ENCODE peak calls at places on chromosomes 13 and 19, in four cellular contexts. One of them, this sample, is unnamed.

GRCh38 chr13:89733686-89734085 is 1613.8 kb upstream of the MIR17HG start:
- DNase-seq in HCT116: no peak
- DNase-seq in HepG2: no peak
- DNase-seq in K562: no peak
- DNase-seq in this sample: no peak

GRCh38 chr13:93529961-93530360 is 303.4 kb downstream of the GPC6 start:
- DNase-seq in HCT116: no peak
- DNase-seq in HepG2: no peak
- DNase-seq in K562: no peak
- DNase-seq in this sample: no peak

GRCh38 chr13:106355866-106356265 is 179.6 kb downstream of the EFNB2 start:
- DNase-seq in HCT116: no peak
- DNase-seq in HepG2: no peak
- DNase-seq in K562: no peak
- DNase-seq in this sample: no peak

GRCh38 chr13:60756306-60756705 is 359.3 kb downstream of the TDRD3 start:
- DNase-seq in HCT116: no peak
- DNase-seq in HepG2: no peak
- DNase-seq in K562: no peak
- DNase-seq in this sample: no peak

GRCh38 chr13:52929826-52930225 is 81.4 kb upstream of the PCDH8 start:
- DNase-seq in HCT116: no peak
- DNase-seq in HepG2: no peak
- DNase-seq in K562: no peak
- DNase-seq in this sample: no peak

GRCh38 chr13:70960841-70961443 is 852.7 kb upstream of the KLHL1 start:
- DNase-seq in HCT116: no peak
- DNase-seq in HepG2: peak
- DNase-seq in K562: no peak
- DNase-seq in this sample: no peak

GRCh38 chr19:10295305-10295846 is 5.6 kb downstream of the ICAM5 start:
- DNase-seq in HCT116: no peak
- DNase-seq in HepG2: no peak
- DNase-seq in K562: peak
- DNase-seq in this sample: no peak

GRCh38 chr13:51816604-51817254 is 12.8 kb upstream of the DHRS12 start:
- DNase-seq in HCT116: peak
- DNase-seq in HepG2: no peak
- DNase-seq in K562: peak
- DNase-seq in this sample: no peak

GRCh38 chr13:87274209-87274819 is 396.9 kb upstream of the SLITRK5 start:
- DNase-seq in HCT116: peak
- DNase-seq in HepG2: peak
- DNase-seq in K562: peak
- DNase-seq in this sample: no peak

GRCh38 chr13:113448885-113449692 is 4.2 kb downstream of the ADPRHL1 start:
- DNase-seq in HCT116: peak
- DNase-seq in HepG2: peak
- DNase-seq in K562: peak
- DNase-seq in this sample: peak

GRCh38 chr13:52446265-52446664 is 4.2 kb downstream of the VPS36 start:
- DNase-seq in HCT116: no peak
- DNase-seq in HepG2: no peak
- DNase-seq in K562: no peak
- DNase-seq in this sample: no peak

GRCh38 chr13:94176576-94176975 is 302.9 kb downstream of the DCT start:
- DNase-seq in HCT116: no peak
- DNase-seq in HepG2: no peak
- DNase-seq in K562: no peak
- DNase-seq in this sample: no peak

GRCh38 chr19:50768289-50768688 is 2.0 kb upstream of the GPR32 start:
- DNase-seq in HCT116: no peak
- DNase-seq in HepG2: no peak
- DNase-seq in K562: no peak
- DNase-seq in this sample: no peak

GRCh38 chr19:5949792-5950305 is 28.1 kb downstream of the RANBP3 start:
- DNase-seq in HCT116: no peak
- DNase-seq in HepG2: no peak
- DNase-seq in K562: no peak
- DNase-seq in this sample: no peak

GRCh38 chr19:44623080-44623479 is 9.7 kb downstream of the IGSF23 start:
- DNase-seq in HCT116: no peak
- DNase-seq in HepG2: no peak
- DNase-seq in K562: no peak
- DNase-seq in this sample: no peak

GRCh38 chr19:294341-294818 is 3.2 kb upstream of the PLPP2 start:
- DNase-seq in HCT116: no peak
- DNase-seq in HepG2: no peak
- DNase-seq in K562: no peak
- DNase-seq in this sample: no peak

GRCh38 chr19:46847528-46847927 is 3.1 kb downstream of the AP2S1 start:
- DNase-seq in HCT116: no peak
- DNase-seq in HepG2: no peak
- DNase-seq in K562: no peak
- DNase-seq in this sample: no peak
- TF ChIP-seq POLR2AphosphoS5 in HCT116: no peak
- TF ChIP-seq POLR2AphosphoS5 in HepG2: no peak
- TF ChIP-seq POLR2AphosphoS5 in K562: no peak
- TF ChIP-seq POLR2AphosphoS5 in this sample: no peak

GRCh38 chr13:26785845-26786630 is 25.5 kb upstream of the GPR12 start:
- DNase-seq in HCT116: no peak
- DNase-seq in HepG2: no peak
- DNase-seq in K562: no peak
- DNase-seq in this sample: no peak
- H3K27ac ChIP-seq in HCT116: no peak
- H3K27ac ChIP-seq in HepG2: no peak
- H3K27ac ChIP-seq in K562: no peak
- H3K27ac ChIP-seq in this sample: no peak

DNA sequence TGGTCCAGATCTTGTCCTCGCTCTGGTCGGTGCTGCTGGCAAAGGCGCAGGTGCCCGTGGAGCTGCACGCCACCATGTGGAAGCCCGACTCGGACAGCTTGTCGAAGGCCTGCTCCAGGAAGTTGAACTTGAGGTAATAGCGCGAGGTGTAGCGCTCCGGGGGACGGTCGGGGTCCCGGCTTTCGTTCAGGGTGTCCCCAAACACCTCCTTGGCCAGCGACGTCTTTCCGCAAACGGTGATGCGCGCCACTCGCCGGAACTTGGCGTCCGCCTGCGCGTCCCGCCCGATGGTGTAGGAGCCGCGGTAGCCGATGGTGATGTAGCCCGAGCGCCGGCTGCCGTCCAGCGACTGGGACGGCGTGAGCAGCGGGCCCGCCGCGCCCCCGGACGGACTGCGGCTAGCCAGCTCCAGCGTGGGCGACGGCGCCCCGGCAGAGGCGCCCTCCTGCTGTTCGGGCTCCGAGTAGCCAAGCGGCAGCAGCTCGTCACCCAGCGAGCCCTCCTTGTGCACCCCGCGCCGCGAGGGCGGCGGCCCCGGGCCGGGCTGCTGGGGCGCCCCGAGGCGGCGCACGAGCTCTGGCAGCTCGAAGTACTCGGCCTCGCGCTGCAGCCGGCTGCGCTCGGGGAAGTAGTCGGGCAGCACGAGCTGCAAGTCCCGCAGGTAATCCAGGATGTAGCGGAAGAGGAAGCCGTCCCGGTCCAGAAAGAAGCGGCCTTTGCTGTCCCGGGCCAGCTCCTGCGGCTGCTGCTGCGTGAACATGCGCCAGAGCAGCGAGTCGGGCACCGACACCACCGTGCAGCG is 801 bp downstream of the KCTD12 start:
- DNase-seq in HCT116: no peak
- DNase-seq in HepG2: no peak
- DNase-seq in K562: peak
- DNase-seq in this sample: no peak
- TF ChIP-seq TCF7L2 in HCT116: no peak
- TF ChIP-seq TCF7L2 in HepG2: no peak
- TF ChIP-seq TCF7L2 in K562: no peak
- TF ChIP-seq TCF7L2 in this sample: no peak

GRCh38 chr19:19584356-19584755 is 34.1 kb downstream of the PBX4 start:
- DNase-seq in HCT116: no peak
- DNase-seq in HepG2: no peak
- DNase-seq in K562: no peak
- DNase-seq in this sample: no peak

GRCh38 chr19:19579533-19580361 is 38.7 kb downstream of the PBX4 start:
- DNase-seq in HCT116: no peak
- DNase-seq in HepG2: no peak
- DNase-seq in K562: no peak
- DNase-seq in this sample: no peak

GRCh38 chr19:19582471-19582870 is 36.0 kb downstream of the PBX4 start:
- DNase-seq in HCT116: no peak
- DNase-seq in HepG2: no peak
- DNase-seq in K562: no peak
- DNase-seq in this sample: no peak

GRCh38 chr19:19580417-19580816 is 38.1 kb downstream of the PBX4 start:
- DNase-seq in HCT116: no peak
- DNase-seq in HepG2: no peak
- DNase-seq in K562: no peak
- DNase-seq in this sample: no peak

GRCh38 chr19:19581391-19581790 is 37.1 kb downstream of the PBX4 start:
- DNase-seq in HCT116: no peak
- DNase-seq in HepG2: no peak
- DNase-seq in K562: no peak
- DNase-seq in this sample: no peak
- TF ChIP-seq POLR2AphosphoS5 in HCT116: no peak
- TF ChIP-seq POLR2AphosphoS5 in HepG2: no peak
- TF ChIP-seq POLR2AphosphoS5 in K562: no peak
- TF ChIP-seq POLR2AphosphoS5 in this sample: no peak

DNA sequence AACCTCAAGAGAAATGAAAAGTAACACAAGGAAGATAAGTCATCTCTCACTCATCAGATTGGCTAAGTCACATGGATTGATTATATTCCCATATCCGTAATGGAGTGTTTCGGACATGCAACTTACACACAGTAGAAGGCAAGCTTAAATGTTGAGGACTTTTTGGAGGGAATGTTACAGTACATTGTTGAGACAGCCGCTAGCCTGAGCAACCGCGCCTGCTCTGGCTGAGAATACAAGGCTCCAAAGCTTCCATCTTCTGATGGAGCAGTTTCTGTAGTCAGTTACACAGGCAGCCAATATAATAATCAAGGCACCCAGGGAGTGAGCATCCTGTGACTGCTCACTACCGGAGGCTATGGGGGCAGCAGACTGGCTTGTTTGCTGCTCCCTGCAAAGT is 1.0 kb upstream of the CRYL1 start:
- DNase-seq in HCT116: no peak
- DNase-seq in HepG2: peak
- DNase-seq in K562: no peak
- DNase-seq in this sample: no peak
- H3K27ac ChIP-seq in HCT116: peak
- H3K27ac ChIP-seq in HepG2: peak
- H3K27ac ChIP-seq in K562: no peak
- H3K27ac ChIP-seq in this sample: peak

GRCh38 chr13:24159921-24160324 is 597 bp upstream of the SPATA13 start:
- DNase-seq in HCT116: no peak
- DNase-seq in HepG2: no peak
- DNase-seq in K562: no peak
- DNase-seq in this sample: no peak

GRCh38 chr13:24162604-24163003 is 2.1 kb downstream of the SPATA13 start:
- DNase-seq in HCT116: no peak
- DNase-seq in HepG2: no peak
- DNase-seq in K562: no peak
- DNase-seq in this sample: no peak

GRCh38 chr13:24161010-24161775 is 673 bp downstream of the SPATA13 start:
- DNase-seq in HCT116: no peak
- DNase-seq in HepG2: peak
- DNase-seq in K562: peak
- DNase-seq in this sample: no peak

GRCh38 chr13:24159362-24159761 is 1.2 kb upstream of the SPATA13 start:
- DNase-seq in HCT116: no peak
- DNase-seq in HepG2: no peak
- DNase-seq in K562: no peak
- DNase-seq in this sample: no peak

DNA sequence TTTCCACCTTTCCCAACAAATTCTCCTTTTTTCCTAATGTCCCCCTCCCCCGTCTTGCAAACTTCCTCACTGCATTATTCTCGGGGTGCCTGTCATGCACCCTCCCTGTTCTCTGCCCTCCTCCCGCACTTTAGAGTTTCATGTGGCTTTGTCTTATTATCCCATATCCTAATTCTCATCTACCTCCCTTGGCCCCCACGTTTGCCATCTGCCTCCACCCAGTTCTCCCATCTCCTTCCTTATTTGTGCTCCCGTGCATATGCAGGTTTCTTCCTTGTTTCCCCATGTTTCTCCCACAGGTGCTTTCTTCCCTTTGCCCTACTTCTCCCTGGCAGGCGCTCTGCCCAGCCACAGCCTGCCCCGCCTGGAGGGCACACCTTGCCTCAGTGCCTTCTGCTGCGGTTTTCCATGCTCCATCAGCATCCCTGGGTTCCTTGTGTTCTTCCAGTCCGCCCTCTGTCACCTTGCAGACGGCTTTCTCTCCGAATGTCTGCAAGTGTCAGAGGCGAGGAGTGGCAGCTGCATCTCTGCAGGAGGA is 1.5 kb downstream of the SPATA13 start:
- DNase-seq in HCT116: no peak
- DNase-seq in HepG2: no peak
- DNase-seq in K562: no peak
- DNase-seq in this sample: no peak
- TF ChIP-seq TCF7L2 in HCT116: no peak
- TF ChIP-seq TCF7L2 in HepG2: no peak
- TF ChIP-seq TCF7L2 in K562: no peak
- TF ChIP-seq TCF7L2 in this sample: no peak

DNA sequence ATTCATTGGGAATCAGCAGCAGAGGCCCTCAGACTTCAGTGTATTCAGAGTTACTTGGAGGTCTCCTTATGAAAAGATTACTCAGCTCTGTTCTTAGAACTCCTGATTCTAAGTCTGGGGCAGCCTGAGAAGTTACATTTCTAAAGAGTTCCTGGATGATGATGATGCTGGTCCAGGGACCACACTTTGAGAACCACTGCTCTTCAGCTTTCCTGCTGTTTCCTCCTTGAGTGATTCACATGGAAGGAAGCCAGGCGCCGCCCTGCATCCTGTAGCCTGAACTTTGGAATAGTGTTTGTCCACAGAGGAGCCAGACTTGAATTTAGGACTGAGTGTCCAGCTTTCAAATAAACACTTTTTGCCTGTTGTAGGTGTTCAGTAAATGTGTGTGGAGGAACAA is 2.9 kb downstream of the CEBPG start:
- DNase-seq in HCT116: peak
- DNase-seq in HepG2: peak
- DNase-seq in K562: no peak
- DNase-seq in this sample: peak
- TF ChIP-seq POLR2AphosphoS5 in HCT116: peak
- TF ChIP-seq POLR2AphosphoS5 in HepG2: no peak
- TF ChIP-seq POLR2AphosphoS5 in K562: no peak
- TF ChIP-seq POLR2AphosphoS5 in this sample: no peak